ENCODE peak calls at places on chromosomes 13 and 19, in seven cellular contexts. B, Y, S, I, T, M and U are unnamed samples.

GRCh38 chr13:114004416-114005205 is 30.7 kb upstream of the C13orf46 start:
- ATAC-seq in B (no peak), S (no peak), I (peak), M (peak), Y (peak), T (no peak), U (no peak)

GRCh38 chr13:23467048-23467931 is 33.8 kb upstream of the SACS start:
- ATAC-seq in Y (peak), I (no peak), S (no peak), T (no peak), B (no peak), M (no peak), U (peak)

GRCh38 chr13:113864303-113864890 is 521 bp upstream of the GAS6 start:
- ATAC-seq in M (no peak), Y (no peak), I (peak), S (no peak), T (no peak), B (no peak), U (peak)

GRCh38 chr13:41942462-41943094 is 18.3 kb downstream of the VWA8 start:
- ATAC-seq in S (peak), T (no peak), M (peak), Y (peak), I (peak), B (peak), U (peak)

GRCh38 chr13:79289557-79289956 is 116.5 kb downstream of the RBM26 start:
- ATAC-seq in B (no peak), T (no peak), M (no peak), S (no peak), I (no peak), Y (no peak), U (no peak)

GRCh38 chr19:10643968-10644290 is 10.2 kb upstream of the ILF3 start:
- ATAC-seq in Y (peak), T (no peak), B (peak), M (no peak), I (no peak), S (no peak), U (peak)

GRCh38 chr19:3015126-3016057 is 13.7 kb downstream of the TLE2 start:
- ATAC-seq in T (no peak), Y (no peak), B (no peak), M (no peak), I (no peak), S (no peak), U (no peak)

GRCh38 chr19:49855676-49856573 is 5.0 kb downstream of the PTOV1 start:
- ATAC-seq in B (no peak), M (no peak), I (no peak), Y (no peak), S (peak), T (no peak), U (peak)

GRCh38 chr13:26378116-26378515 is 124.2 kb downstream of the CDK8 start:
- ATAC-seq in B (no peak), Y (no peak), M (no peak), T (no peak), I (no peak), S (no peak), U (no peak)

GRCh38 chr19:43652546-43652874 is 12.9 kb upstream of the CADM4 start:
- ATAC-seq in I (no peak), B (no peak), T (no peak), M (no peak), Y (no peak), S (peak), U (peak)

GRCh38 chr19:17107546-17108452 is 32.2 kb downstream of the MYO9B start:
- ATAC-seq in I (peak), S (peak), B (no peak), T (no peak), Y (peak), M (peak), U (peak)

GRCh38 chr19:7612282-7613274 is 16.8 kb downstream of the XAB2 start:
- ATAC-seq in T (no peak), B (no peak), Y (no peak), M (no peak), I (no peak), S (no peak), U (no peak)

GRCh38 chr13:49347650-49348385 is 96.0 kb downstream of the CAB39L start:
- ATAC-seq in I (no peak), Y (no peak), T (no peak), M (no peak), S (no peak), B (peak), U (no peak)